ENCODE peak calls at places on chromosomes 3 and 15, in seven cellular contexts. W is NCI-H774, A is brain microvascular endothelial cell, S is HCT116, E is SJSA1, K is skeletal muscle cell, J is A549. R is an unnamed sample.

GRCh38 chr3:107826727-107827126 is 264.1 kb downstream of the CD47 start:
- DNase-seq in A (no peak), E (no peak), K (no peak), J (no peak), S (no peak), W (no peak), R (no peak)

GRCh38 chr3:30660128-30660525 is 53.7 kb downstream of the TGFBR2 start:
- DNase-seq in S (no peak), W (no peak), J (no peak), A (no peak), E (no peak), K (no peak), R (no peak)

GRCh38 chr3:55893045-55893664 is 406.0 kb upstream of the WNT5A start:
- DNase-seq in K (no peak), W (no peak), A (peak; percentile 31), E (peak; percentile 75), S (no peak), J (no peak), R (no peak)

GRCh38 chr15:42088801-42089640 is 5.3 kb downstream of the PLA2G4D start:
- DNase-seq in W (no peak), K (no peak), J (no peak), S (no peak), E (no peak), A (no peak), R (no peak)

GRCh38 chr15:79640206-79640605 is 208.1 kb downstream of the MINAR1 start:
- DNase-seq in J (peak; percentile 91), E (peak; percentile 94), S (peak; percentile 26), A (peak; percentile 85), W (peak; percentile 29), K (peak; percentile 49), R (peak; percentile 79)

GRCh38 chr3:195466251-195466650 is 23.4 kb upstream of the ACAP2 start:
- DNase-seq in W (no peak), J (no peak), A (peak; percentile 7), K (no peak), S (no peak), E (no peak), R (no peak)

GRCh38 chr3:196792771-196793170 is 53.1 kb downstream of the PAK2 start:
- DNase-seq in S (no peak), W (no peak), A (no peak), J (peak; percentile 16), K (no peak), E (no peak), R (no peak)

GRCh38 chr3:64259646-64260045 is 34.4 kb upstream of the PRICKLE2 start:
- DNase-seq in K (no peak), A (no peak), S (no peak), J (no peak), E (no peak), W (no peak), R (no peak)

GRCh38 chr3:63051920-63052319 is 176.7 kb upstream of the CADPS start:
- DNase-seq in E (peak; percentile 27), K (peak; percentile 93), W (no peak), S (no peak), J (no peak), A (peak; percentile 4), R (no peak)

GRCh38 chr3:146125946-146126345 is 35.0 kb downstream of the PLOD2 start:
- DNase-seq in E (peak; percentile 28), W (no peak), S (no peak), J (peak; percentile 75), A (peak; percentile 53), K (peak; percentile 87), R (peak; percentile 11)

GRCh38 chr15:81809543-81809942 is 236.3 kb downstream of the MEX3B start:
- DNase-seq in E (no peak), S (peak; percentile 23), J (peak; percentile 59), K (no peak), A (peak; percentile 2), W (no peak), R (peak; percentile 27)

GRCh38 chr3:184227481-184227935 is 1.9 kb upstream of the VWA5B2 start:
- DNase-seq in A (no peak), S (no peak), E (no peak), K (no peak), W (peak; percentile 52), J (peak; percentile 34), R (peak; percentile 30)

GRCh38 chr15:55526559-55527036 is 18.6 kb upstream of the DNAAF4 start:
- DNase-seq in E (peak; percentile 30), K (peak; percentile 13), A (peak; percentile 40), J (peak; percentile 69), S (peak; percentile 32), W (no peak), R (peak; percentile 55)

GRCh38 chr15:74614744-74615312 is 808 bp upstream of the CLK3 start:
- DNase-seq in W (peak; percentile 68), S (no peak), A (peak; percentile 43), K (no peak), E (peak; percentile 85), J (peak; percentile 64), R (peak; percentile 80)

GRCh38 chr3:126389792-126390142 is 4.9 kb upstream of the CFAP100 start:
- DNase-seq in W (no peak), A (no peak), J (no peak), K (no peak), S (no peak), E (no peak), R (no peak)

GRCh38 chr15:33425149-33425548 is 114.4 kb downstream of the RYR3 start:
- DNase-seq in K (no peak), W (no peak), S (no peak), J (no peak), E (no peak), A (no peak), R (no peak)

GRCh38 chr15:40130118-40130517 is 21.4 kb upstream of the BMF start:
- DNase-seq in K (no peak), A (no peak), J (no peak), E (no peak), S (no peak), W (no peak), R (no peak)

GRCh38 chr3:140595295-140595694 is 82.6 kb upstream of the TRIM42 start:
- DNase-seq in S (no peak), A (peak; percentile 74), W (no peak), J (no peak), K (peak; percentile 60), E (no peak), R (no peak)

GRCh38 chr3:129936757-129937156 is 37.8 kb upstream of the TRH start:
- DNase-seq in S (no peak), K (peak; percentile 21), W (peak; percentile 60), E (peak; percentile 59), J (peak; percentile 65), A (peak; percentile 35), R (peak; percentile 74)

GRCh38 chr3:127042634-127043033 is 59.7 kb downstream of the PLXNA1 start:
- DNase-seq in J (no peak), E (no peak), K (no peak), A (no peak), W (no peak), S (no peak), R (no peak)

GRCh38 chr15:91291673-91292072 is 191.6 kb downstream of the SV2B start:
- DNase-seq in W (no peak), E (no peak), S (peak; percentile 35), K (no peak), J (peak; percentile 37), A (no peak), R (no peak)

GRCh38 chr3:117651271-117651670 is 941.7 kb downstream of the TUSC7 start:
- DNase-seq in E (no peak), S (no peak), A (no peak), J (no peak), K (no peak), W (no peak), R (no peak)

GRCh38 chr15:68548375-68548774 is 30.4 kb upstream of the CORO2B start:
- DNase-seq in E (no peak), K (no peak), J (no peak), A (no peak), S (no peak), W (no peak), R (no peak)

GRCh38 chr3:171967137-171967783 is 72.1 kb upstream of the FNDC3B start:
- DNase-seq in S (peak; percentile 60), A (peak; percentile 64), W (peak; percentile 7), K (peak; percentile 80), J (peak; percentile 92), E (peak; percentile 76), R (peak; percentile 75)

GRCh38 chr3:177334803-177335202 is 137.5 kb upstream of the TBL1XR1 start:
- DNase-seq in K (no peak), W (no peak), S (no peak), E (no peak), J (no peak), A (no peak), R (no peak)

GRCh38 chr3:156792536-156792935 is 33.6 kb upstream of the LEKR1 start:
- DNase-seq in W (no peak), A (no peak), E (no peak), S (no peak), J (no peak), K (no peak), R (no peak)

GRCh38 chr15:74265046-74265639 is 29.0 kb downstream of the CCDC33 start:
- DNase-seq in W (no peak), E (peak; percentile 14), K (no peak), A (no peak), S (no peak), J (no peak), R (no peak)

GRCh38 chr3:14485981-14486380 is 54.2 kb downstream of the GRIP2 start:
- DNase-seq in W (no peak), J (no peak), A (no peak), S (no peak), K (no peak), E (no peak), R (no peak)

GRCh38 chr3:103794656-103795055 is 1359.8 kb downstream of the ZPLD1 start:
- DNase-seq in E (no peak), K (no peak), J (no peak), W (no peak), S (no peak), A (no peak), R (no peak)

R was measured in LoVo.